ENCODE peak calls at places on chromosomes 5 and 9, in ten cellular contexts. Y is CD8-positive, alpha-beta memory T cell; X is activated naive CD4-positive, alpha-beta T cell treated with anti-CD3 and anti-CD28 coated beads for 36 hours; A is heart right ventricle; W is NCI-H187 treated with DMSO at 0.1 percent for 48 hours; K is small intestine; D is HuH-7; S is hepatocyte; O is ACHN; M is amniotic stem cell. V is an unnamed sample.

GRCh38 chr9:133738039-133738805 is at the start of gene SARDH:
- DNase-seq in D (peak), A (peak), K (peak), O (no peak), W (no peak), S (peak), M (no peak), Y (no peak), X (peak), V (no peak)

GRCh38 chr5:157106668-157107461 is 2.0 kb downstream of the HAVCR2 start:
- DNase-seq in W (no peak), K (no peak), M (no peak), Y (no peak), S (no peak), O (no peak), X (peak), D (no peak), A (peak), V (no peak)

GRCh38 chr9:125700791-125701190 is 6.2 kb downstream of the MAPKAP1 start:
- DNase-seq in O (peak), K (no peak), X (peak), Y (no peak), A (no peak), M (no peak), D (no peak), S (no peak), W (peak), V (no peak)

GRCh38 chr5:54243483-54244080 is 66.8 kb downstream of the ARL15 start:
- DNase-seq in A (no peak), O (peak), K (peak), D (peak), W (no peak), M (no peak), Y (no peak), X (peak), S (peak), V (no peak)

GRCh38 chr5:132209131-132209530 is 18.5 kb downstream of the P4HA2 start:
- DNase-seq in S (no peak), D (no peak), W (no peak), O (no peak), X (no peak), A (no peak), M (no peak), K (no peak), Y (no peak), V (no peak)

GRCh38 chr5:77679791-77680190 is 41.3 kb upstream of the OTP start:
- DNase-seq in X (no peak), S (no peak), Y (no peak), W (no peak), O (no peak), K (no peak), A (no peak), M (no peak), D (peak), V (peak)

GRCh38 chr5:42772265-42772993 is 15.8 kb downstream of the CCDC152 start:
- DNase-seq in S (no peak), O (no peak), A (no peak), D (no peak), X (no peak), K (no peak), M (no peak), W (no peak), Y (no peak), V (no peak)

GRCh38 chr5:111271885-111272284 is 47.7 kb downstream of the CAMK4 start:
- DNase-seq in W (no peak), M (no peak), O (no peak), S (no peak), X (no peak), D (no peak), Y (no peak), A (no peak), K (no peak), V (no peak)

GRCh38 chr5:172418847-172419810 is 35.2 kb downstream of the SH3PXD2B start:
- DNase-seq in O (no peak), S (peak), X (no peak), M (no peak), D (no peak), Y (no peak), A (no peak), W (no peak), K (peak), V (no peak)

GRCh38 chr5:81187885-81188284 is 45.2 kb upstream of the CKMT2 start:
- DNase-seq in Y (no peak), D (no peak), W (no peak), S (no peak), M (no peak), A (peak), K (peak), X (no peak), O (no peak), V (no peak)

GRCh38 chr5:177303121-177303924 is at the start of the genes PRELID1 and RAB24:
- DNase-seq in O (peak), S (peak), D (peak), Y (peak), X (peak), K (peak), W (no peak), A (peak), M (peak), V (no peak)

GRCh38 chr5:132459031-132459982 is 31.3 kb downstream of the IRF1 start:
- DNase-seq in O (peak), Y (peak), W (no peak), A (no peak), K (peak), S (no peak), X (peak), M (no peak), D (no peak), V (no peak)

GRCh38 chr9:92242115-92242778 is 51.2 kb downstream of the IARS1 start:
- DNase-seq in O (peak), A (no peak), K (no peak), Y (no peak), X (no peak), S (peak), D (no peak), M (no peak), W (no peak), V (peak)

GRCh38 chr5:31235381-31235780 is 41.9 kb downstream of the CDH6 start:
- DNase-seq in K (no peak), Y (no peak), S (no peak), A (no peak), O (no peak), D (no peak), X (no peak), W (no peak), M (no peak), V (no peak)

V was measured in non-pigmented ciliary epithelial cell.